ENCODE peak calls at places on chromosomes 6 and 20, in five cellular contexts. D, J, Y, E and R are unnamed samples.
A peak's percentile ranks its signal among the peaks of the same experiment; 100 is the strongest.

GRCh38 chr6:151760486-151760885 is 47.0 kb upstream of the ESR1 start:
- DNase-seq in D (no peak), J (no peak), Y (no peak), E (no peak), R (no peak)

GRCh38 chr20:48102821-48103635 is 317.7 kb upstream of the SULF2 start:
- DNase-seq in D (no peak), J (no peak), Y (no peak), E (no peak), R (no peak)

GRCh38 chr20:50286609-50287008 is 96.0 kb downstream of the CEBPB start:
- DNase-seq in D (no peak), J (peak; percentile 77), Y (no peak), E (no peak), R (peak; percentile 89)

GRCh38 chr20:37290158-37290810 is 829 bp downstream of the MANBAL start:
- DNase-seq in D (no peak), J (no peak), Y (no peak), E (no peak), R (no peak)

GRCh38 chr6:118744261-118744941 is 93.0 kb upstream of the CEP85L start:
- DNase-seq in D (no peak), J (no peak), Y (no peak), E (no peak), R (no peak)

GRCh38 chr6:144582939-144583613 is 297.9 kb downstream of the UTRN start:
- DNase-seq in D (no peak), J (no peak), Y (peak; percentile 27), E (peak; percentile 74), R (no peak)

GRCh38 chr20:54167909-54168872 is 5.6 kb downstream of the CYP24A1 start:
- DNase-seq in D (no peak), J (peak; percentile 2), Y (no peak), E (no peak), R (no peak)

GRCh38 chr20:50425076-50425475 is 85.1 kb upstream of the PTPN1 start:
- DNase-seq in D (no peak), J (no peak), Y (no peak), E (peak; percentile 74), R (no peak)

GRCh38 chr6:133456439-133456838 is 215.3 kb downstream of the EYA4 start:
- DNase-seq in D (no peak), J (no peak), Y (no peak), E (no peak), R (no peak)

GRCh38 chr20:33733654-33734576 is 2.1 kb downstream of the ZNF341 start:
- DNase-seq in D (no peak), J (peak; percentile 31), Y (no peak), E (peak; percentile 87), R (peak; percentile 55)

GRCh38 chr6:42142118-42142835 is at the start of gene C6orf132:
- DNase-seq in D (no peak), J (no peak), Y (no peak), E (no peak), R (no peak)